ENCODE peak calls at places on chromosomes 3 and 15, in seven cellular contexts. X, O, A, S, G, V and H are unnamed samples.
A peak's percentile ranks its signal among the peaks of the same experiment; 100 is the strongest.

GRCh38 chr3:46946856-46947544 is 29.5 kb downstream of the CCDC12 start:
- DNase-seq in X (no peak), G (no peak), O (no peak), A (peak; percentile 69), S (peak; percentile 68), V (peak; percentile 71), H (peak; percentile 40)

GRCh38 chr3:134214239-134214638 is 36.4 kb downstream of the RYK start:
- DNase-seq in V (no peak), G (no peak), O (no peak), S (no peak), A (no peak), X (no peak), H (no peak)

GRCh38 chr3:69143605-69144004 is 21.2 kb upstream of the LMOD3 start:
- DNase-seq in S (peak; percentile 6), V (no peak), O (no peak), G (no peak), A (no peak), X (no peak), H (no peak)

GRCh38 chr3:87873136-87873535 is 185.7 kb downstream of the CGGBP1 start:
- DNase-seq in O (no peak), X (no peak), G (no peak), V (no peak), S (no peak), A (no peak), H (no peak)

GRCh38 chr3:128488995-128489859 is 3.8 kb downstream of the GATA2 start:
- DNase-seq in A (no peak), S (peak; percentile 84), O (no peak), V (peak; percentile 63), X (no peak), G (peak; percentile 82), H (peak; percentile 84)

GRCh38 chr3:73832426-73832825 is 207.7 kb upstream of the PDZRN3 start:
- DNase-seq in S (no peak), V (no peak), A (no peak), O (no peak), X (no peak), G (no peak), H (no peak)

GRCh38 chr3:194661946-194662345 is 10.0 kb downstream of the LSG1 start:
- DNase-seq in A (no peak), S (no peak), G (no peak), V (no peak), O (no peak), X (no peak), H (no peak)

GRCh38 chr3:48472673-48472922 is 26.1 kb downstream of the ATRIP start:
- DNase-seq in S (no peak), A (no peak), X (no peak), O (no peak), V (no peak), G (no peak), H (peak; percentile 24)

GRCh38 chr15:57213783-57214366 is 162.4 kb upstream of the CGNL1 start:
- DNase-seq in V (peak; percentile 40), G (no peak), O (peak; percentile 41), A (no peak), S (no peak), X (no peak), H (peak; percentile 9)

GRCh38 chr15:25469377-25469776 is 30.6 kb upstream of the UBE3A start:
- DNase-seq in V (no peak), G (peak; percentile 43), S (no peak), X (no peak), O (no peak), A (no peak), H (no peak)

GRCh38 chr3:151593923-151594322 is 133.1 kb upstream of the IGSF10 start:
- DNase-seq in X (no peak), V (no peak), A (no peak), S (no peak), O (no peak), G (no peak), H (no peak)

GRCh38 chr15:72222433-72222832 is 8.6 kb downstream of the PKM start:
- DNase-seq in G (peak; percentile 61), S (no peak), X (no peak), O (no peak), V (no peak), A (peak; percentile 76), H (peak; percentile 42)

GRCh38 chr3:149095487-149095886 is 9.2 kb upstream of the HLTF start:
- DNase-seq in X (no peak), O (no peak), S (no peak), V (no peak), A (no peak), G (no peak), H (no peak)

GRCh38 chr15:33067456-33067855 is 127.1 kb downstream of the FMN1 start:
- DNase-seq in G (no peak), S (no peak), A (no peak), O (no peak), X (no peak), V (no peak), H (no peak)

DNA sequence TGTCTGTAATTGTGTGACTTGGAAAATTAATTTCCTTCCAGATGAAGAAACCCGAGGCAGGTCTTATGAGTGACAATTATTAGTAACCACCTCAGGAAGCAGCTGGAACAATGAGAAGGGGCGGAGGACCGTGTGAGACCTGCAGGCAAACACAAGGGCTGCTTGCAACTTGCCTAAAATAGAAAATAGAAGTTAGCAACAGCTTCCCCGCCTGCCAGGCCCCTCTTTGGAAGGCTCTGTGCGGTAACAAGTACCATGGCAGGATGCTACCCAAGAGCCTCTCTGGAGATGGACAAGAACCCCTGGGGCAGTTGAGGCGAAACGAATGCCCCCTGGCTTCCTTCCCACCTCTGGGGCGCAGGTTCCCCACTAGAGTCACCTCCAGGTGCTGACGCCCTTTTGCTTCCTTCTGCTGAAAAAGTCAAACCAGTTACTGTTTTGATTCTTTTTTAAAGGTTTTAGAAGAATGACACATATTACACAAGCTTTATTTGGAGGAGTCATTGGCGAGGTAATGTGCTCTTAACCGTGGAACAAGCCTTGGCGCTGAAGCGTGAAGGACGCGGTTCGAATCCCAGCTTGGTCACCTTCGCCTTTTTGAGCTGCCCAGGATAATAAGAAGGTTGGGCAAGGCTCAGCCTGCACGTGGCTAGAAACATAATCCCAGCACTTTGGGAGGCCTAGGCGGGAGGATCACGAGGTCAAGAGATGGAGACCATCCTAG is 47.0 kb upstream of the SYNM start:
- DNase-seq in X (no peak), G (peak; percentile 68), V (no peak), O (no peak), S (no peak), A (no peak), H (peak; percentile 30)
- H3K4me3 ChIP-seq in X (no peak overlapping the region), G (no peak overlapping the region), V (no peak overlapping the region), O (no peak overlapping the region), S (no peak overlapping the region), A (no peak overlapping the region), H (no peak overlapping the region)

GRCh38 chr3:124032881-124033359 is 41.0 kb upstream of the ROPN1 start:
- DNase-seq in A (peak; percentile 89), X (peak; percentile 74), G (peak; percentile 91), V (peak; percentile 94), S (peak; percentile 86), O (peak; percentile 92), H (peak; percentile 88)
- H3K4me3 ChIP-seq in A (peak overlapping the region; percentile 99), X (peak overlapping the region; percentile 81), G (peak overlapping the region; percentile 85), V (peak overlapping the region; percentile 95), S (peak overlapping the region; percentile 64), O (peak overlapping the region; percentile 96), H (peak overlapping the region; percentile 91)

DNA sequence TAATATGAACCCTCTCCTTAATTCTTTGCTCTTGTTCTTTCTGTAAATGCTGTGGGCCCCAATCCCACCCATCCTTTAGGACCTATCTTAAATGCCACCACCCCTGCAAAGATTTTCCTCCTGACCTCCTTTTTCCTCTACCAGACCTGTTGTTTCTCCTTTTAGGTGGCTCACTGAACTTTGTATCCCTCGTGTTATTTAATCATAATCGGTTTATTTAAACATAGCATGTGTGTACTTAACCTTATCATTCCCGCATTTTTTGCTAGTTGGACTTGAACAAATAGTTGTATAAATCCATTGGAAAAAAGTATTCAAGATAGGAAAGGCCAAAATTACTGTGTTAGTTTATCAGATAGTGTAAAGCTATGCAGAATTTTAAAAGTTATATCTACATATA is 988 bp upstream of the NFKBIZ start:
- DNase-seq in X (no peak), G (no peak), A (no peak), V (no peak), S (no peak), O (no peak), H (no peak)
- H3K4me3 ChIP-seq in X (no peak overlapping the region), G (peak overlapping the region; percentile 95), A (no peak overlapping the region), V (peak overlapping the region; percentile 10), S (no peak overlapping the region), O (no peak overlapping the region), H (peak overlapping the region; percentile 88)

GRCh38 chr15:85383470-85384148 is 3.2 kb downstream of the AKAP13 start:
- DNase-seq in A (no peak), O (no peak), X (no peak), S (no peak), V (no peak), G (no peak), H (no peak)
- H3K4me3 ChIP-seq in A (no peak overlapping the region), O (no peak overlapping the region), X (no peak overlapping the region), S (no peak overlapping the region), V (no peak overlapping the region), G (peak overlapping the region; percentile 87), H (no peak overlapping the region)

GRCh38 chr15:43776101-43776717 is 557 bp downstream of the ELL3 start:
- DNase-seq in O (peak; percentile 14), V (peak; percentile 60), G (peak; percentile 30), A (no peak), X (no peak), S (peak; percentile 56), H (no peak)

GRCh38 chr15:43774062-43774461 is 2.7 kb downstream of the ELL3 start:
- DNase-seq in O (no peak), A (no peak), X (no peak), G (no peak), S (no peak), V (no peak), H (no peak)

GRCh38 chr15:43776718-43777292 is at the start of gene ELL3:
- DNase-seq in G (peak; percentile 85), O (peak; percentile 31), V (peak; percentile 85), S (peak; percentile 85), A (peak; percentile 87), X (peak; percentile 30), H (peak; percentile 83)

GRCh38 chr15:43777293-43777819 is 590 bp upstream of the ELL3 start:
- DNase-seq in O (peak; percentile 49), A (peak; percentile 87), X (peak; percentile 38), G (peak; percentile 80), S (peak; percentile 90), V (peak; percentile 86), H (peak; percentile 69)

GRCh38 chr15:43775411-43775965 is 1.3 kb downstream of the ELL3 start:
- DNase-seq in A (no peak), G (no peak), O (no peak), X (no peak), S (peak; percentile 81), V (peak; percentile 85), H (no peak)
- H3K4me3 ChIP-seq in A (no peak overlapping the region), G (no peak overlapping the region), O (no peak overlapping the region), X (peak overlapping the region; percentile 67), S (no peak overlapping the region), V (no peak overlapping the region), H (no peak overlapping the region)